ENCODE peak calls at places on chromosomes 11 and 22, in five cellular contexts. N is K562, J is SK-N-SH, F is HepG2, V is GM12878. W is an unnamed sample.
A peak's percentile ranks its signal among the peaks of the same experiment; 100 is the strongest.

GRCh38 chr11:130527648-130528300 is 79.3 kb downstream of the ADAMTS15 start:
- DNase-seq in J (no peak), F (no peak), N (no peak), V (no peak), W (no peak)

GRCh38 chr11:108601150-108601549 is 7.6 kb upstream of the EXPH5 start:
- DNase-seq in F (no peak), N (no peak), J (no peak), V (no peak), W (no peak)

GRCh38 chr11:20631525-20632168 is 32.2 kb downstream of the SLC6A5 start:
- DNase-seq in V (no peak), J (no peak), N (no peak), F (no peak), W (no peak)

GRCh38 chr22:31579835-31580242 is 82.2 kb downstream of the PISD start:
- DNase-seq in F (peak; percentile 96), N (no peak), J (no peak), V (no peak), W (no peak)

GRCh38 chr11:85826096-85826855 is 15.3 kb upstream of the SYTL2 start:
- DNase-seq in F (no peak), N (no peak), J (peak; percentile 64), V (no peak), W (no peak)

GRCh38 chr11:1149545-1149944 is 8.2 kb upstream of the MUC5AC start:
- DNase-seq in J (no peak), N (no peak), F (no peak), V (no peak), W (no peak)

GRCh38 chr11:61826930-61827572 is 1.0 kb upstream of the FADS2 start:
- DNase-seq in J (peak; percentile 53), V (no peak), F (no peak), N (no peak), W (no peak)

GRCh38 chr11:97973352-97973857 is 1047.3 kb upstream of the CNTN5 start:
- DNase-seq in N (peak; percentile 48), F (no peak), V (no peak), J (no peak), W (no peak)

GRCh38 chr11:64713781-64714363 is 9.1 kb downstream of the NRXN2 start:
- DNase-seq in N (peak; percentile 27), F (no peak), V (no peak), J (no peak), W (no peak)

DNA sequence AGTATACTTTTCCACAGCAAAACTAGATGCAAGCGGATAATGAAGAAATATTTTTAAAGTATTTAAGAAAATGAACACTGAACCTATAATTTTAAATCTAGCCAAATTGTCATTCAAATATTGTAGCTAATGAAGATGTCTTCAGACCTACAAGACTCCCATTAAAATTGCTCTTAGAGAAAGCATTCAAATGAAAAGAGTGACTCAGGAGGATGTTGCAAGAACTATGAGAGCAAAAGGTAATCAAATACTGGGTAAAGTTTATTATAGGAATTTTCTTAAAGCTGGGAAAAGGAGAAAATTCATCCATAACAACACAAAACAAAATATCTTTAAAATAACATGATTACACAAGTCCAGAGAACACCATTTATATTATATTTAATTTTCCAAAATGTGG is 5.4 kb upstream of the POU2AF1 start:
- DNase-seq in F (no peak), V (no peak), J (no peak), N (no peak), W (no peak)
- H3K4me1 ChIP-seq in F (peaks cover 30% of the 10 kb centered on the region), V (peaks cover 23% of the 10 kb centered on the region), J (no peaks in the 10 kb centered on the region), N (no peaks in the 10 kb centered on the region), W (no peaks in the 10 kb centered on the region)

DNA sequence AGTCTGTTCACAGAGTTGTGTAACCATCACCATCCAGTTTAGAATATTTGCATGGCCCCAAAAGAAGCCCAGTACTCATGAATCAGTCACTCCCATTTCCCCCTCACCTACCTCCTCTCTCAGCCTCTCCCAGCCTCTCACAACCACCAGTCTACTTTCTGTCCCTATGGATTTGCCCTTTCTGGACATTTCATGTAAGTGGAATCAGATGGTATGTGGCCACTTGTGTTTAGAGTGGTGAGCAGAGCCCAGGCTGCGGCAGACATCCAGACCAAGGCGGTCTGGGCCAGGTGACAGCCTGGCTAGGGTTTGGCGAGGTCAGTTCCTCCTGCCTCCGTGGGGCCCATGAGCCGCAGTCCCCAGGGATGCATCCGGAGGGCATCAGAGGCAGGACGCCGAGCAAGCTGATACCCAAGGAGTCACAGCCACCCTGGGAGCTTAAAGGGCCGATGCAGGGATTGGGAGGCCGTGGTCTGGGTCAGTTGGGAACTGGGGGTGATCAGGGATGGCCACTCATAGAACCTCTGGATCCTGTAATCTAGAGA is 53.3 kb upstream of the CLDN5 start:
- DNase-seq in F (no peak), N (peak; percentile 47), V (no peak), J (no peak), W (no peak)
- TF ChIP-seq GABPA in F (no peak), N (no peak), V (no peak), J (no peak), W (no peak)

GRCh38 chr11:33040862-33041453 is 1.6 kb downstream of the TCP11L1 start:
- DNase-seq in F (no peak), J (no peak), V (no peak), N (no peak), W (no peak)

GRCh38 chr11:33040127-33040861 is 922 bp downstream of the TCP11L1 start:
- DNase-seq in V (no peak), J (peak; percentile 43), N (no peak), F (no peak), W (no peak)

GRCh38 chr11:33043221-33043833 is 4.0 kb downstream of the TCP11L1 start:
- DNase-seq in F (no peak), V (no peak), N (no peak), J (no peak), W (no peak)

GRCh38 chr11:33045551-33046255 is 6.3 kb downstream of the TCP11L1 start:
- DNase-seq in V (no peak), N (no peak), J (no peak), F (peak; percentile 53), W (no peak)

GRCh38 chr11:33044281-33044680 is 4.9 kb downstream of the TCP11L1 start:
- DNase-seq in N (no peak), V (no peak), J (no peak), F (no peak), W (no peak)
- H3K4me1 ChIP-seq in N (no peaks in the 10 kb centered on the region), V (no peaks in the 10 kb centered on the region), J (peaks cover 45% of the 10 kb centered on the region), F (peaks cover 51% of the 10 kb centered on the region), W (peaks cover 3% of the 10 kb centered on the region)

GRCh38 chr11:134571301-134571700 is 159.3 kb upstream of the B3GAT1 start:
- DNase-seq in J (no peak), F (no peak), N (no peak), V (no peak), W (no peak)
- TF ChIP-seq GABPA in J (no peak), F (no peak), N (no peak), V (no peak), W (no peak)